ENCODE peak calls at places on chromosomes 13 and 19, in nine cellular contexts. M is IMR-90, O is testis, Q is uterus, B is Peyer's patch, Z is tibial nerve, Y is prostate gland, I is HCT116, W is heart left ventricle. J is an unnamed sample.

GRCh38 chr19:54208784-54209057 is 8.1 kb downstream of the RPS9 start:
- DNase-seq in M (no peak), O (no peak), Q (no peak), B (no peak), Z (no peak), Y (no peak), I (no peak), W (no peak), J (no peak)

GRCh38 chr19:49421039-49421877 is 2.0 kb downstream of the PTH2 start:
- DNase-seq in M (peak; percentile 17), O (peak; percentile 78), Q (no peak), B (peak; percentile 67), Z (peak; percentile 45), Y (peak; percentile 20), I (no peak), W (peak; percentile 73), J (no peak)

GRCh38 chr19:42286349-42287016 is 15.4 kb upstream of the PRR19 start:
- DNase-seq in M (peak; percentile 27), O (no peak), Q (peak; percentile 63), B (no peak), Z (no peak), Y (no peak), I (no peak), W (peak; percentile 72), J (no peak)

GRCh38 chr13:99415851-99416331 is 85.4 kb upstream of the TM9SF2 start:
- DNase-seq in M (no peak), O (no peak), Q (no peak), B (peak; percentile 43), Z (no peak), Y (no peak), I (no peak), W (no peak), J (no peak)

GRCh38 chr13:25453966-25454365 is 82.2 kb downstream of the ATP8A2 start:
- DNase-seq in M (no peak), O (no peak), Q (no peak), B (no peak), Z (no peak), Y (no peak), I (no peak), W (no peak), J (no peak)

GRCh38 chr13:28336193-28336657 is 158.7 kb downstream of the FLT1 start:
- DNase-seq in M (no peak), O (no peak), Q (peak; percentile 37), B (no peak), Z (no peak), Y (no peak), I (no peak), W (peak; percentile 38), J (no peak)

GRCh38 chr13:51614350-51614786 is 30.1 kb downstream of the WDFY2 start:
- DNase-seq in M (no peak), O (no peak), Q (peak; percentile 28), B (peak; percentile 63), Z (no peak), Y (no peak), I (no peak), W (peak; percentile 62), J (no peak)

GRCh38 chr19:3443840-3444694 is 36.3 kb downstream of the SMIM24 start:
- DNase-seq in M (peak; percentile 47), O (peak; percentile 57), Q (peak; percentile 60), B (no peak), Z (no peak), Y (no peak), I (no peak), W (peak; percentile 81), J (peak; percentile 50)

GRCh38 chr13:99908129-99908805 is 63.3 kb downstream of the ZIC5 start:
- DNase-seq in M (no peak), O (no peak), Q (no peak), B (no peak), Z (no peak), Y (no peak), I (no peak), W (no peak), J (no peak)

GRCh38 chr13:62997038-62997619 is 1581.5 kb upstream of the PCDH20 start:
- DNase-seq in M (no peak), O (no peak), Q (no peak), B (no peak), Z (no peak), Y (no peak), I (no peak), W (no peak), J (no peak)

GRCh38 chr19:34430738-34431625 is 2.8 kb downstream of the UBA2 start:
- DNase-seq in M (peak; percentile 68), O (no peak), Q (no peak), B (no peak), Z (no peak), Y (no peak), I (peak; percentile 35), W (no peak), J (no peak)

GRCh38 chr19:30669329-30670010 is 297.3 kb downstream of the ZNF536 start:
- DNase-seq in M (peak; percentile 12), O (peak; percentile 93), Q (peak; percentile 81), B (peak; percentile 80), Z (peak; percentile 80), Y (peak; percentile 62), I (no peak), W (peak; percentile 69), J (no peak)

GRCh38 chr19:40450664-40451063 is 6.5 kb upstream of the SERTAD3 start:
- DNase-seq in M (no peak), O (no peak), Q (no peak), B (no peak), Z (no peak), Y (no peak), I (no peak), W (no peak), J (no peak)

GRCh38 chr13:99373436-99373835 is 66.2 kb upstream of the GPR183 start:
- DNase-seq in M (no peak), O (no peak), Q (no peak), B (peak; percentile 44), Z (no peak), Y (no peak), I (no peak), W (no peak), J (no peak)

GRCh38 chr19:38251564-38252051 is 4.6 kb downstream of the PPP1R14A start:
- DNase-seq in M (no peak), O (peak; percentile 71), Q (peak; percentile 57), B (no peak), Z (peak; percentile 48), Y (peak; percentile 44), I (no peak), W (peak; percentile 79), J (peak; percentile 20)

GRCh38 chr19:43809762-43810696 is 7.8 kb upstream of the LYPD5 start:
- DNase-seq in M (peak; percentile 74), O (no peak), Q (no peak), B (no peak), Z (no peak), Y (peak; percentile 24), I (peak; percentile 63), W (no peak), J (no peak)

GRCh38 chr19:57559404-57560025 is at the start of gene ZNF550:
- DNase-seq in M (peak; percentile 83), O (peak; percentile 95), Q (peak; percentile 86), B (peak; percentile 95), Z (peak; percentile 87), Y (peak; percentile 89), I (peak; percentile 26), W (peak; percentile 95), J (peak; percentile 88)
- TF ChIP-seq POLR2A in M (peak; percentile 52), O (no peak), Q (no peak), B (no peak), Z (peak; percentile 44), Y (peak; percentile 64), I (no peak), W (no peak), J (no peak)

GRCh38 chr19:10115392-10116084 is 4.0 kb downstream of the P2RY11 start:
- DNase-seq in M (no peak), O (no peak), Q (no peak), B (no peak), Z (no peak), Y (no peak), I (no peak), W (no peak), J (no peak)
- H3K36me3 ChIP-seq in M (peaks cover 51% of the 10 kb centered on the region), O (no peaks in the 10 kb centered on the region), Q (no peaks in the 10 kb centered on the region), B (no peaks in the 10 kb centered on the region), Z (peaks cover 6% of the 10 kb centered on the region), Y (peaks cover 12% of the 10 kb centered on the region), I (peaks cover 30% of the 10 kb centered on the region), W (peaks cover 65% of the 10 kb centered on the region), J (no peaks in the 10 kb centered on the region)

GRCh38 chr19:46755853-46756543 is 9.7 kb upstream of the STRN4 start:
- DNase-seq in M (no peak), O (no peak), Q (no peak), B (no peak), Z (no peak), Y (no peak), I (no peak), W (no peak), J (no peak)

GRCh38 chr19:46759817-46760333 is 13.6 kb upstream of the STRN4 start:
- DNase-seq in M (peak; percentile 97), O (peak; percentile 69), Q (peak; percentile 71), B (no peak), Z (peak; percentile 83), Y (peak; percentile 64), I (no peak), W (no peak), J (peak; percentile 53)

GRCh38 chr19:46753420-46754155 is 7.3 kb upstream of the STRN4 start:
- DNase-seq in M (no peak), O (peak; percentile 68), Q (peak; percentile 67), B (peak; percentile 82), Z (peak; percentile 56), Y (peak; percentile 62), I (no peak), W (no peak), J (no peak)

GRCh38 chr19:46756544-46756888 is 10.3 kb upstream of the STRN4 start:
- DNase-seq in M (no peak), O (no peak), Q (no peak), B (no peak), Z (no peak), Y (no peak), I (no peak), W (no peak), J (no peak)

DNA sequence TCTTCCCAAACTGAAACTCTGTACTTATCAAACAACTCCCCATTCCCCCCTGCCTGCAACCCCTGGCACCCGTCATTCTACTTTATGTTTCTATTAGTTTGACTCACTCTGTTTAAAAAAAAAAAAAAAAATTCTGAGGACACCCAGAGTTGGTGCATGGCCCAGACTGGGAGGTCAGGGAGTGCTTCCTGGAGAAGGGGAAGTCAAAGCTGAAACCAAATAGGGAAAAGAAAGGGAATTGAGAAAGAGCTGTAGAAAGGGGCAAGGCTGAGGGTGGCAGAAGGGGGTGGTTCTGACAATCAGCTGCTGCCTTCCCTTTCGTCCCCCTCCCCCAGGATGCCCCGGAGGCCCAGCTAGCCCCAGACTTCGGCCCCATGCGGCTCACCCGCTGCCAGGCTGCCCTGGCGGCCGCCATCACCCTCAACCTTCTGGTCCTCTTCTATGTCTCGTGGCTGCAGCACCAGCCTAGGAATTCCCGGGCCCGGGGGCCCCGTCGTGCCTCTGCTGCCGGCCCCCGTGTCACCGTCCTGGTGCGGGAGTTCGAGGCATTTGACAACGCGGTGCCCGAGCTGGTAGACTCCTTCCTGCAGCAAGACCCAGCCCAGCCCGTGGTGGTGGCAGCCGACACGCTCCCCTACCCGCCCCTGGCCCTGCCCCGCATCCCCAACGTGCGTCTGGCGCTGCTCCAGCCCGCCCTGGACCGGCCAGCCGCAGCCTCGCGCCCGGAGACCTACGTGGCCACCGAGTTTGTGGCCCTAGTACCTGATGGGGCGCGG is 9.0 kb upstream of the STRN4 start:
- DNase-seq in M (peak; percentile 77), O (no peak), Q (peak; percentile 52), B (no peak), Z (no peak), Y (no peak), I (no peak), W (peak; percentile 40), J (no peak)
- TF ChIP-seq POLR2A in M (no peak), O (no peak), Q (no peak), B (no peak), Z (no peak), Y (no peak), I (no peak), W (no peak), J (no peak)

GRCh38 chr13:50191004-50191403 is 175.8 kb downstream of the KCNRG start:
- DNase-seq in M (no peak), O (no peak), Q (no peak), B (no peak), Z (no peak), Y (no peak), I (no peak), W (no peak), J (no peak)
- H3K36me3 ChIP-seq in M (no peaks in the 10 kb centered on the region), O (no peaks in the 10 kb centered on the region), Q (no peaks in the 10 kb centered on the region), B (no peaks in the 10 kb centered on the region), Z (no peaks in the 10 kb centered on the region), Y (no peaks in the 10 kb centered on the region), I (no peaks in the 10 kb centered on the region), W (no peaks in the 10 kb centered on the region), J (no peaks in the 10 kb centered on the region)

J was measured in gastrocnemius medialis.